ENCODE peak calls at places on chromosomes 3 and 15, in four cellular contexts. One of them, this sample, is unnamed.

GRCh38 chr15:31308185-31308639 is 18.4 kb upstream of the KLF13 start:
- DNase-seq in mesothelial cell of epicardium: no peak
- DNase-seq in fibroblast of mammary gland: no peak
- DNase-seq in progenitor cell of endocrine pancreas: peak; percentile 8
- DNase-seq in this sample: no peak

GRCh38 chr3:23553353-23553752 is 252.4 kb upstream of the UBE2E1 start:
- DNase-seq in progenitor cell of endocrine pancreas: no peak
- DNase-seq in mesothelial cell of epicardium: no peak
- DNase-seq in fibroblast of mammary gland: no peak
- DNase-seq in this sample: no peak

GRCh38 chr3:77684115-77684514 is 644.2 kb downstream of the ROBO2 start:
- DNase-seq in progenitor cell of endocrine pancreas: no peak
- DNase-seq in mesothelial cell of epicardium: no peak
- DNase-seq in fibroblast of mammary gland: no peak
- DNase-seq in this sample: no peak

GRCh38 chr3:29644956-29645661 is 364.2 kb downstream of the RBMS3 start:
- DNase-seq in fibroblast of mammary gland: peak; percentile 17
- DNase-seq in mesothelial cell of epicardium: no peak
- DNase-seq in progenitor cell of endocrine pancreas: no peak
- DNase-seq in this sample: no peak

GRCh38 chr3:79086514-79086913 is 681.3 kb downstream of the ROBO1 start:
- DNase-seq in mesothelial cell of epicardium: peak; percentile 22
- DNase-seq in fibroblast of mammary gland: peak; percentile 62
- DNase-seq in progenitor cell of endocrine pancreas: peak; percentile 19
- DNase-seq in this sample: no peak

GRCh38 chr3:33915796-33916589 is 117.6 kb downstream of the PDCD6IP start:
- DNase-seq in mesothelial cell of epicardium: no peak
- DNase-seq in progenitor cell of endocrine pancreas: no peak
- DNase-seq in fibroblast of mammary gland: peak; percentile 24
- DNase-seq in this sample: no peak

GRCh38 chr15:58932791-58933310 is 628 bp downstream of the SLTM start:
- DNase-seq in fibroblast of mammary gland: no peak
- DNase-seq in progenitor cell of endocrine pancreas: no peak
- DNase-seq in mesothelial cell of epicardium: no peak
- DNase-seq in this sample: no peak

GRCh38 chr3:156349978-156350377 is 204.9 kb downstream of the SSR3 start:
- DNase-seq in mesothelial cell of epicardium: no peak
- DNase-seq in fibroblast of mammary gland: no peak
- DNase-seq in progenitor cell of endocrine pancreas: no peak
- DNase-seq in this sample: no peak

GRCh38 chr15:62928242-62928995 is 114.1 kb upstream of the TPM1 start:
- DNase-seq in mesothelial cell of epicardium: no peak
- DNase-seq in progenitor cell of endocrine pancreas: no peak
- DNase-seq in fibroblast of mammary gland: peak; percentile 93
- DNase-seq in this sample: no peak

GRCh38 chr15:40054056-40054745 is 15.2 kb upstream of the SRP14 start:
- DNase-seq in progenitor cell of endocrine pancreas: no peak
- DNase-seq in fibroblast of mammary gland: no peak
- DNase-seq in mesothelial cell of epicardium: no peak
- DNase-seq in this sample: peak; percentile 39

GRCh38 chr3:120274739-120275167 is 10.3 kb downstream of the GPR156 start:
- DNase-seq in fibroblast of mammary gland: peak; percentile 42
- DNase-seq in mesothelial cell of epicardium: no peak
- DNase-seq in progenitor cell of endocrine pancreas: no peak
- DNase-seq in this sample: no peak

GRCh38 chr3:23242106-23242505 is 39.0 kb downstream of the UBE2E2 start:
- DNase-seq in fibroblast of mammary gland: no peak
- DNase-seq in mesothelial cell of epicardium: no peak
- DNase-seq in progenitor cell of endocrine pancreas: no peak
- DNase-seq in this sample: no peak

GRCh38 chr15:85607842-85608241 is 186.9 kb downstream of the KLHL25 start:
- DNase-seq in fibroblast of mammary gland: peak; percentile 91
- DNase-seq in progenitor cell of endocrine pancreas: no peak
- DNase-seq in mesothelial cell of epicardium: no peak
- DNase-seq in this sample: no peak

GRCh38 chr15:87931584-87931983 is 325.0 kb downstream of the NTRK3 start:
- DNase-seq in mesothelial cell of epicardium: no peak
- DNase-seq in progenitor cell of endocrine pancreas: no peak
- DNase-seq in fibroblast of mammary gland: no peak
- DNase-seq in this sample: no peak

GRCh38 chr3:185155678-185156077 is 2.8 kb upstream of the C3orf70 start:
- DNase-seq in mesothelial cell of epicardium: no peak
- DNase-seq in fibroblast of mammary gland: no peak
- DNase-seq in progenitor cell of endocrine pancreas: no peak
- DNase-seq in this sample: no peak

GRCh38 chr3:67075295-67075694 is 77.2 kb downstream of the KBTBD8 start:
- DNase-seq in mesothelial cell of epicardium: no peak
- DNase-seq in progenitor cell of endocrine pancreas: no peak
- DNase-seq in fibroblast of mammary gland: no peak
- DNase-seq in this sample: no peak

GRCh38 chr3:177673105-177673804 is 476.0 kb upstream of the TBL1XR1 start:
- DNase-seq in progenitor cell of endocrine pancreas: no peak
- DNase-seq in fibroblast of mammary gland: peak; percentile 92
- DNase-seq in mesothelial cell of epicardium: no peak
- DNase-seq in this sample: no peak

GRCh38 chr15:30940359-30940758 is 36.6 kb downstream of the FAN1 start:
- DNase-seq in mesothelial cell of epicardium: no peak
- DNase-seq in progenitor cell of endocrine pancreas: no peak
- DNase-seq in fibroblast of mammary gland: no peak
- DNase-seq in this sample: no peak

GRCh38 chr15:94421711-94422110 is 190.3 kb downstream of the MCTP2 start:
- DNase-seq in fibroblast of mammary gland: no peak
- DNase-seq in mesothelial cell of epicardium: no peak
- DNase-seq in progenitor cell of endocrine pancreas: no peak
- DNase-seq in this sample: no peak

GRCh38 chr3:52118156-52118875 is 35.9 kb downstream of the POC1A start:
- DNase-seq in fibroblast of mammary gland: no peak
- DNase-seq in progenitor cell of endocrine pancreas: no peak
- DNase-seq in mesothelial cell of epicardium: no peak
- DNase-seq in this sample: no peak

GRCh38 chr3:185943363-185944106 is 5.7 kb upstream of the TRA2B start:
- DNase-seq in mesothelial cell of epicardium: peak; percentile 46
- DNase-seq in progenitor cell of endocrine pancreas: peak; percentile 79
- DNase-seq in fibroblast of mammary gland: peak; percentile 80
- DNase-seq in this sample: peak; percentile 78

GRCh38 chr15:97126556-97127233 is 796.2 kb downstream of the NR2F2 start:
- DNase-seq in fibroblast of mammary gland: no peak
- DNase-seq in progenitor cell of endocrine pancreas: no peak
- DNase-seq in mesothelial cell of epicardium: no peak
- DNase-seq in this sample: no peak
- TF ChIP-seq CTCF in fibroblast of mammary gland: no peak
- TF ChIP-seq CTCF in progenitor cell of endocrine pancreas: no peak
- TF ChIP-seq CTCF in mesothelial cell of epicardium: no peak
- TF ChIP-seq CTCF in this sample: no peak

GRCh38 chr3:12977117-12977808 is 96.0 kb downstream of the IQSEC1 start:
- DNase-seq in mesothelial cell of epicardium: no peak
- DNase-seq in fibroblast of mammary gland: no peak
- DNase-seq in progenitor cell of endocrine pancreas: no peak
- DNase-seq in this sample: no peak

GRCh38 chr3:12973827-12974226 is 99.4 kb downstream of the IQSEC1 start:
- DNase-seq in fibroblast of mammary gland: no peak
- DNase-seq in mesothelial cell of epicardium: no peak
- DNase-seq in progenitor cell of endocrine pancreas: no peak
- DNase-seq in this sample: no peak

GRCh38 chr3:12974819-12975218 is 98.4 kb downstream of the IQSEC1 start:
- DNase-seq in fibroblast of mammary gland: no peak
- DNase-seq in progenitor cell of endocrine pancreas: no peak
- DNase-seq in mesothelial cell of epicardium: no peak
- DNase-seq in this sample: no peak

GRCh38 chr3:12974316-12974715 is 98.9 kb downstream of the IQSEC1 start:
- DNase-seq in mesothelial cell of epicardium: no peak
- DNase-seq in fibroblast of mammary gland: no peak
- DNase-seq in progenitor cell of endocrine pancreas: no peak
- DNase-seq in this sample: no peak

DNA sequence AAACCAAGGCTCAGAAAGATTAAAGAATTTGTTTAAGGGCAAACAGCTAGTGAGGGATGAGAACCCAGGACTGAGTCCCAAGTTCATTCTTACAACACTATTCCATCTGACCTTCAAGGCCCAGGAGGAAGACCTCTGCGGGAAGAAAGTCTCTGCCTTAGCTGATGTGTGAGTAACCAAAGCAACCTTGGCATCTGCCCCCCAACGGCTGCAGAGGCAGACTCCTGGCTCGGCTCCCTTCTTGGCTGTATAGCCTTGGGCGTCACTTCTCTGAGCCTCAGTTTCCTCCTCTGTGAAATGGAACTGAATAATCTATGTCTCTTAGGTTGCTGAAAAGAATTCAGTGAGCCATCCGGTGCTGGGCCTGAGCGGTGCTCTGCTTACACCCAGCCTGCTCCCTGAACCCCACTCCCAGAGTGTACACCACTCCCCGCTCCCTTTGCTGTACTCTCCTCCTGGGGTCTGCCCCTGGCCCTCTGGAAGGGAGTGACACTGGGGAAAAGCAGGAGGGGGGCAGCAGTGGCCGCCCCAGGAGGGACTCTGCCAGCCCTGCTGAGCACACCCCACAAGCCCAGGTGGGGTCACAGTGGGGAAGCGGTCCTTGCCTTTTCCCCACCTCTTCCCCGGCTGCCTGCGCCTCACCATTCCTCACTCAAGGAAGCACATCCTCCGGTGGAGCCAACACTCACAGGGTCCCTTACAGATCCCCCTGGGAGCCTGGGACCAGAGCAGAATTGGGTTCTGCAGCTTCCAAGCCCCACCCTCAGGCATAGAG is 97.3 kb downstream of the IQSEC1 start:
- DNase-seq in progenitor cell of endocrine pancreas: no peak
- DNase-seq in fibroblast of mammary gland: no peak
- DNase-seq in mesothelial cell of epicardium: no peak
- DNase-seq in this sample: no peak
- TF ChIP-seq CTCF in progenitor cell of endocrine pancreas: no peak
- TF ChIP-seq CTCF in fibroblast of mammary gland: no peak
- TF ChIP-seq CTCF in mesothelial cell of epicardium: no peak
- TF ChIP-seq CTCF in this sample: no peak

DNA sequence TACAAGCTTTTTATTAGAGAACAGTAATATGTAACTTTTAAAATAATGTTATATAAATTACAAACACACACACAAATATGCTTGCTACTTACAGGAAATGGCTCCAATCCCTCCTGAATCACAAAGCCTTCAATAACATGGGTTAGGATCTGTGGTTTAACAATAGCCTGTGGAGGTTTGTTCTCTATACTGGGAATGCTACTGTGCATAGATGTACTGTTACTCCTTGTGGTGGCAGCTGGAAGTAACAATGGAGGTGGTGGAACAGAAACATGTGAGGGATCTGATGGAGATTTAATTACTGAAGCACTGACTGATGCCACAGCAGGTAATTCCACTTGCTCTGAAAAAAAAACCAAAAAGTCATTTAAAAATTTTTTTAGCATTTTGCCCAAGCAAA is 64.4 kb downstream of the PHC3 start:
- DNase-seq in progenitor cell of endocrine pancreas: no peak
- DNase-seq in fibroblast of mammary gland: peak; percentile 11
- DNase-seq in mesothelial cell of epicardium: no peak
- DNase-seq in this sample: no peak
- TF ChIP-seq CTCF in progenitor cell of endocrine pancreas: peak; percentile 41
- TF ChIP-seq CTCF in fibroblast of mammary gland: peak; percentile 40
- TF ChIP-seq CTCF in mesothelial cell of epicardium: no peak
- TF ChIP-seq CTCF in this sample: no peak

DNA sequence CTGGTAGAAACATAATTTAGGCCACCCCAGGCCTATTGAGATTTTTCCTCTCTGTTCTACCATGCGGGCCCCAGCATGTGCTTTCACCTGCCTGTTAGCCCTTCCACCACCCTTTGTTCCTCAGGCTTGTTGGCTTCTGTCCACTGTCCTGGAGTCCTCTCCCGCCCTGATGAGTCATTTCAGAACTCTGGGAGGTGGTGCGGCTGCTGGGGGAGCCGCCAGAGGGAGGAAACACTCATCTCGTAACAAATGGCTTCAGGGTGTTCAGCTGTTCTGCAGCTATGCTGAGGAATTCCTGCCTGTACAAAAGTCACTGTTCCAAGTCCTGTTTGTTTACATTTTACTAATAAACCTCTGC is 36.3 kb downstream of the LRTM1 start:
- DNase-seq in progenitor cell of endocrine pancreas: no peak
- DNase-seq in mesothelial cell of epicardium: peak; percentile 48
- DNase-seq in fibroblast of mammary gland: peak; percentile 97
- DNase-seq in this sample: no peak
- TF ChIP-seq CTCF in progenitor cell of endocrine pancreas: peak; percentile 14
- TF ChIP-seq CTCF in mesothelial cell of epicardium: peak; percentile 13
- TF ChIP-seq CTCF in fibroblast of mammary gland: peak; percentile 58
- TF ChIP-seq CTCF in this sample: no peak

GRCh38 chr3:164332856-164333802 is 745.2 kb downstream of the SI start:
- DNase-seq in progenitor cell of endocrine pancreas: no peak
- DNase-seq in fibroblast of mammary gland: no peak
- DNase-seq in mesothelial cell of epicardium: no peak
- DNase-seq in this sample: no peak
- TF ChIP-seq CTCF in progenitor cell of endocrine pancreas: no peak
- TF ChIP-seq CTCF in fibroblast of mammary gland: no peak
- TF ChIP-seq CTCF in mesothelial cell of epicardium: no peak
- TF ChIP-seq CTCF in this sample: no peak

GRCh38 chr3:44628716-44629115 is 3.9 kb downstream of the ZNF197 start:
- DNase-seq in progenitor cell of endocrine pancreas: no peak
- DNase-seq in fibroblast of mammary gland: no peak
- DNase-seq in mesothelial cell of epicardium: no peak
- DNase-seq in this sample: no peak

GRCh38 chr3:44624696-44625528 is at the start of gene ZNF197:
- DNase-seq in progenitor cell of endocrine pancreas: peak; percentile 69
- DNase-seq in mesothelial cell of epicardium: peak; percentile 66
- DNase-seq in fibroblast of mammary gland: peak; percentile 89
- DNase-seq in this sample: peak; percentile 51
- TF ChIP-seq CTCF in progenitor cell of endocrine pancreas: peak; percentile 24
- TF ChIP-seq CTCF in mesothelial cell of epicardium: no peak
- TF ChIP-seq CTCF in fibroblast of mammary gland: no peak
- TF ChIP-seq CTCF in this sample: no peak

DNA sequence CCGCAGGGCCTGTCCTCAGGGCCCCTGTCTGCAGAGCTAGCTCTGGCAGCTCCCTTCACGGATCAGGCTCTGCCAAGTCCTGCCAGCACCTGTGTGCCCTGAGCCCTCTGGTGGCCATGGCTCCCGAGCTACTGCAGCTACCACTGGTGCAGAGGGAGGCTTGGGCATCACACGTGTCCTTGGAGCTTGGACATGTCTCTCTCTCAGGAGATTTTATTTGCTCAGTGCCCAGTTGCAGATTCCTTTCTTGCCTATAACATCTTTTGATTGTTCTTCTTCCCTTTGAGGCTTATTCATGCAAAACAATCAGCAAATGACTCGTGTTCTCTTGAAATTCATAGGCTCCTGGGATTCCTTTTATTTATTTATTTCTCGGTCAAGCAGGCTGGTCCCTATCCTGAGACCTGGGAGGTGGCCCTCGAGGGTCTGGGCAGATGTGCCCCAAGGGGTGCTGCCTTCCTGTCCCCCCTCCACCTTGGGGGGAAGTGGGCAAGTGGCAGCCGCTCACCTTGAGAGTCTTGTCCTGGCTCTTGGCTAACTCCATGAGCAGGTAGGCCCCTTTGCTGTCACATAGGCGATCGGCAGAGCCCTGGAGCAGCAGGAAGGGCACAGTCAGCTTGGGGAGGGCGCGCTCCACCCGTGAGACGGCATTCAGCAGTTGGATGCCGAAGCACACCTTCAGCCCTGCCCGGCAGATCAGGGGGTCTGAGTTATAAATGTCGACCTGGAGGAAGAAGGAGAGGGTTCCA is 21.9 kb downstream of the ABTB1 start:
- DNase-seq in mesothelial cell of epicardium: no peak
- DNase-seq in fibroblast of mammary gland: no peak
- DNase-seq in progenitor cell of endocrine pancreas: no peak
- DNase-seq in this sample: no peak
- TF ChIP-seq CTCF in mesothelial cell of epicardium: no peak
- TF ChIP-seq CTCF in fibroblast of mammary gland: peak; percentile 2
- TF ChIP-seq CTCF in progenitor cell of endocrine pancreas: peak; percentile 21
- TF ChIP-seq CTCF in this sample: no peak